ENCODE peak calls at places on chromosomes 16 and 17, in four cellular contexts. A is C1 segment of cervical spinal cord, E is transverse colon, C is adrenal gland. D is an unnamed sample.

GRCh38 chr16:68884867-68885266 is 41.5 kb downstream of the TANGO6 start:
- DNase-seq in A (no peak), C (no peak), E (no peak), D (no peak)

GRCh38 chr16:55655709-55656694 is at the start of gene SLC6A2:
- DNase-seq in E (no peak), C (no peak), A (no peak), D (no peak)

GRCh38 chr16:75113046-75113491 is 3.5 kb downstream of the LDHD start:
- DNase-seq in C (no peak), E (no peak), A (no peak), D (no peak)

GRCh38 chr17:48719642-48720262 is 2.6 kb downstream of the PRAC1 start:
- DNase-seq in E (no peak), C (no peak), A (no peak), D (no peak)

GRCh38 chr17:63364387-63364786 is 81.7 kb downstream of the CYB561 start:
- DNase-seq in C (no peak), A (no peak), E (no peak), D (no peak)

GRCh38 chr16:28307936-28308335 is 15.6 kb downstream of the SBK1 start:
- DNase-seq in C (no peak), E (no peak), A (no peak), D (no peak)

GRCh38 chr17:7477392-7478275 is 1.8 kb downstream of the ZBTB4 start:
- DNase-seq in E (peak), A (peak), C (peak), D (no peak)

GRCh38 chr16:75289189-75289588 is 37.8 kb upstream of the BCAR1 start:
- DNase-seq in E (no peak), C (no peak), A (no peak), D (no peak)

GRCh38 chr17:37292429-37293139 is 83.2 kb upstream of the C17orf78 start:
- DNase-seq in A (no peak), E (no peak), C (no peak), D (no peak)

GRCh38 chr17:2090804-2091534 is 36.1 kb downstream of the HIC1 start:
- DNase-seq in C (no peak), E (peak), A (peak), D (no peak)